ENCODE peak calls at places on chromosome 10, in seven cellular contexts. N is GM13977; B is activated CD8-positive, alpha-beta T cell treated with anti-CD3 and anti-CD28 coated beads for 36 hours; U is heart right ventricle; E is mucosa of descending colon; I is GM23338; O is heart left ventricle. Q is an unnamed sample.
A peak's percentile ranks its signal among the peaks of the same experiment; 100 is the strongest.

GRCh38 chr10:122558452-122558851 is 2.1 kb upstream of the DMBT1 start:
- DNase-seq in U (no peak), N (no peak), O (no peak), B (peak; percentile 30), I (no peak), E (no peak), Q (no peak)

GRCh38 chr10:133281084-133281483 is 4.4 kb upstream of the ADAM8 start:
- DNase-seq in E (no peak), I (no peak), B (no peak), O (no peak), N (no peak), U (no peak), Q (no peak)

GRCh38 chr10:62594093-62594520 is 210.4 kb upstream of the ADO start:
- DNase-seq in I (peak; percentile 78), E (no peak), N (peak; percentile 45), B (peak; percentile 65), U (peak; percentile 65), O (peak; percentile 79), Q (peak; percentile 66)

GRCh38 chr10:104580321-104580720 is 60.8 kb upstream of the SORCS3 start:
- DNase-seq in O (no peak), E (no peak), I (no peak), N (no peak), U (no peak), B (no peak), Q (peak; percentile 42)

GRCh38 chr10:28891058-28891713 is 213.9 kb downstream of the BAMBI start:
- DNase-seq in E (no peak), N (no peak), O (no peak), B (no peak), I (no peak), U (no peak), Q (no peak)

GRCh38 chr10:29858352-29859267 is 200.8 kb downstream of the JCAD start:
- DNase-seq in B (no peak), E (no peak), I (peak; percentile 72), U (peak; percentile 67), O (peak; percentile 73), N (no peak), Q (peak; percentile 68)

GRCh38 chr10:62083868-62084267 is 182.4 kb downstream of the ARID5B start:
- DNase-seq in N (no peak), E (no peak), U (peak; percentile 42), I (no peak), B (no peak), O (peak; percentile 74), Q (peak; percentile 73)

GRCh38 chr10:79390551-79391229 is 43.4 kb downstream of the PPIF start:
- DNase-seq in I (no peak), E (peak; percentile 49), O (peak; percentile 66), N (no peak), U (peak; percentile 22), B (peak; percentile 41), Q (no peak)

GRCh38 chr10:59513558-59513957 is 151.2 kb upstream of the FAM13C start:
- DNase-seq in U (no peak), O (no peak), N (no peak), B (no peak), I (no peak), E (no peak), Q (no peak)

GRCh38 chr10:88989824-88990527 is 622 bp upstream of the FAS start:
- DNase-seq in B (peak; percentile 16), O (no peak), N (peak; percentile 39), U (no peak), I (no peak), E (no peak), Q (peak; percentile 94)

GRCh38 chr10:63421591-63421990 is 44.2 kb downstream of the JMJD1C start:
- DNase-seq in B (peak; percentile 26), U (no peak), E (no peak), O (no peak), N (peak; percentile 45), I (no peak), Q (no peak)

GRCh38 chr10:58508316-58508715 is 4.4 kb upstream of the BICC1 start:
- DNase-seq in B (no peak), E (no peak), U (no peak), I (no peak), N (no peak), O (no peak), Q (peak; percentile 94)

GRCh38 chr10:66187096-66187733 is 738.6 kb upstream of the LRRTM3 start:
- DNase-seq in B (no peak), U (no peak), E (no peak), O (no peak), N (no peak), I (no peak), Q (no peak)

GRCh38 chr10:70190581-70190980 is 20.3 kb upstream of the SAR1A start:
- DNase-seq in E (no peak), I (no peak), O (no peak), N (no peak), U (no peak), B (no peak), Q (peak; percentile 58)

GRCh38 chr10:4234661-4235060 is 449.7 kb upstream of the KLF6 start:
- DNase-seq in B (peak; percentile 77), N (no peak), O (no peak), I (no peak), E (no peak), U (no peak), Q (no peak)

GRCh38 chr10:77920495-77920894 is 6.1 kb downstream of the DLG5 start:
- DNase-seq in U (no peak), B (no peak), E (no peak), O (no peak), N (no peak), I (no peak), Q (no peak)

GRCh38 chr10:132987671-132988571 is 45.6 kb upstream of the CFAP46 start:
- DNase-seq in B (no peak), I (no peak), U (no peak), O (no peak), N (no peak), E (peak; percentile 49), Q (peak; percentile 97)

GRCh38 chr10:117217196-117217761 is 20.0 kb downstream of the KCNK18 start:
- DNase-seq in N (peak; percentile 49), O (no peak), B (peak; percentile 43), I (peak; percentile 65), E (no peak), U (no peak), Q (peak; percentile 8)

GRCh38 chr10:103752680-103753248 is 102.6 kb downstream of the SH3PXD2A start:
- DNase-seq in E (no peak), I (peak; percentile 81), B (peak; percentile 62), N (no peak), O (no peak), U (no peak), Q (no peak)

GRCh38 chr10:84097787-84098353 is 41.4 kb upstream of the GHITM start:
- DNase-seq in U (no peak), O (no peak), B (no peak), E (no peak), I (peak; percentile 51), N (no peak), Q (peak; percentile 38)

GRCh38 chr10:98258683-98259454 is 9.1 kb downstream of the LOXL4 start:
- DNase-seq in O (no peak), I (no peak), U (no peak), B (no peak), N (peak; percentile 4), E (no peak), Q (no peak)

GRCh38 chr10:114346176-114347031 is 57.9 kb downstream of the AFAP1L2 start:
- DNase-seq in B (no peak), U (no peak), N (no peak), I (no peak), E (no peak), O (no peak), Q (no peak)

GRCh38 chr10:13352519-13352918 is 4.4 kb upstream of the SEPHS1 start:
- DNase-seq in U (no peak), O (no peak), B (peak; percentile 34), N (peak; percentile 53), E (no peak), I (peak; percentile 78), Q (no peak)
- TF ChIP-seq CTCF in U (no peak), O (peak; percentile 15), B (no peak), N (peak; percentile 64), E (no peak), I (peak; percentile 94), Q (peak; percentile 8)

GRCh38 chr10:93357680-93358079 is 124.5 kb downstream of the MYOF start:
- DNase-seq in U (no peak), E (no peak), I (peak; percentile 85), B (peak; percentile 36), N (no peak), O (no peak), Q (peak; percentile 42)
- TF ChIP-seq CTCF in U (peak; percentile 55), E (no peak), I (peak; percentile 93), B (peak; percentile 58), N (peak; percentile 49), O (peak; percentile 51), Q (peak; percentile 67)

DNA sequence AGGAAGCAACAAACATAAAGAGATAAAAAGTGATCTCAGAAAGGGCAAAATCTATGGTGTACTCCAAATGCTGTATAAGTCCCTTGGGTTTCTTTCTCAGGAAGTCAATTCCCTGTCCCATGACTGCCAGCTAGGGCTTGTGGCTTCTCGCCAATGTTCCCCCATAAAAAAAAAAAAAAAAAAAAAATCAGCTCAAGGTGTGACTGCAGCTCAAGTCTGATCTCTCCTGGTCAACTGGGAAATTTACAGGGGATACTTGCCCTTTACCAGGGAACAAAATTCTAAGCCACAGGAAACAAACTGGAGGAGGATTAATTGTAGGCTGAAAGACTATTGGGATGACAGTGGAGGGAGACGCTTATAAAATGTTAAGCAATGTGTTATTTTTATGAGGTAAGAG is 76.0 kb downstream of the PCGF5 start:
- DNase-seq in B (no peak), E (no peak), I (peak; percentile 71), O (no peak), U (no peak), N (no peak), Q (peak; percentile 16)
- TF ChIP-seq CTCF in B (no peak), E (no peak), I (peak; percentile 65), O (no peak), U (no peak), N (peak; percentile 38), Q (no peak)

GRCh38 chr10:48973065-48973464 is 33.4 kb upstream of the LRRC18 start:
- DNase-seq in I (no peak), U (no peak), B (no peak), E (no peak), O (no peak), N (no peak), Q (no peak)

GRCh38 chr10:48978318-48978717 is 38.7 kb upstream of the LRRC18 start:
- DNase-seq in U (no peak), E (no peak), N (no peak), B (no peak), I (no peak), O (no peak), Q (no peak)

GRCh38 chr10:48981310-48981907 is 41.8 kb upstream of the LRRC18 start:
- DNase-seq in N (peak; percentile 68), O (no peak), E (no peak), U (peak; percentile 66), I (peak; percentile 89), B (peak; percentile 50), Q (peak; percentile 26)

GRCh38 chr10:48974757-48975156 is 35.1 kb upstream of the LRRC18 start:
- DNase-seq in N (no peak), B (no peak), U (no peak), E (no peak), O (no peak), I (no peak), Q (no peak)

DNA sequence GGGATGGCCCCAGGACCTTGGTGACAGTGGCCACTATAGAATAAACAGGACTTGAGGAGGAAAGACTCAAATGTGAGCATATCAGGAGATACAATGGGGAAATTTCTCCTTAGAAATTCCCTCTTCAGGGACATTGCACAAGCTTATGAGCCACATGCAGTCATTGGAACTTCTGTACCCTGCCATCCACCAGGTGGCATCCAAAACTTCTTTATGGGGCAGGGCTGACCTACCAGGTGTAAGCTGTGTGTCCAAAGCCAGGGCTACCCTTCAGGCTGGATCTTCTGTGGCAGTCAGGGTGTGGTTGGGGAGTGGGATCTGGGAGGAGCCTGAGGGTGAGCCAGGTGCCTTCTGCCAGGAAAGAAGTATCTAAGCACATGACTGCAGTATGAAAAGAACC is 36.6 kb upstream of the LRRC18 start:
- DNase-seq in I (peak; percentile 34), U (no peak), B (peak; percentile 6), O (no peak), N (no peak), E (no peak), Q (peak; percentile 26)
- TF ChIP-seq CTCF in I (peak; percentile 66), U (peak; percentile 52), B (no peak), O (peak; percentile 44), N (peak; percentile 27), E (no peak), Q (peak; percentile 48)